ENCODE peak calls at places on chromosomes 13 and 19, in ten cellular contexts. One of them, this sample, is unnamed.

GRCh38 chr13:27005556-27005955 is 166.1 kb downstream of the USP12 start:
- DNase-seq in Daoy: peak; percentile 29
- DNase-seq in fibroblast of lung: no peak
- DNase-seq in nephron progenitor cell: no peak
- DNase-seq in GM03348: no peak
- DNase-seq in CD4-positive, alpha-beta T cell: no peak
- DNase-seq in NCI-H460: no peak
- DNase-seq in GM23338: peak; percentile 22
- DNase-seq in T-helper 9 cell: no peak
- DNase-seq in DMS53: peak; percentile 26
- DNase-seq in this sample: no peak

GRCh38 chr19:31504221-31504620 is 155.0 kb upstream of the TSHZ3 start:
- DNase-seq in Daoy: no peak
- DNase-seq in fibroblast of lung: no peak
- DNase-seq in nephron progenitor cell: no peak
- DNase-seq in GM03348: no peak
- DNase-seq in CD4-positive, alpha-beta T cell: no peak
- DNase-seq in NCI-H460: no peak
- DNase-seq in GM23338: no peak
- DNase-seq in T-helper 9 cell: no peak
- DNase-seq in DMS53: no peak
- DNase-seq in this sample: no peak

GRCh38 chr19:53467138-53467502 is 413 bp upstream of the ZNF813 start:
- DNase-seq in Daoy: no peak
- DNase-seq in fibroblast of lung: no peak
- DNase-seq in nephron progenitor cell: peak; percentile 52
- DNase-seq in GM03348: peak; percentile 23
- DNase-seq in CD4-positive, alpha-beta T cell: no peak
- DNase-seq in NCI-H460: no peak
- DNase-seq in GM23338: no peak
- DNase-seq in T-helper 9 cell: peak; percentile 2
- DNase-seq in DMS53: peak; percentile 72
- DNase-seq in this sample: no peak

GRCh38 chr19:38655148-38655824 is 7.8 kb downstream of the ACTN4 start:
- DNase-seq in Daoy: peak; percentile 44
- DNase-seq in fibroblast of lung: no peak
- DNase-seq in nephron progenitor cell: no peak
- DNase-seq in GM03348: no peak
- DNase-seq in CD4-positive, alpha-beta T cell: no peak
- DNase-seq in NCI-H460: no peak
- DNase-seq in GM23338: no peak
- DNase-seq in T-helper 9 cell: no peak
- DNase-seq in DMS53: no peak
- DNase-seq in this sample: no peak

GRCh38 chr19:34154401-34154800 is 17.9 kb upstream of the LSM14A start:
- DNase-seq in Daoy: no peak
- DNase-seq in fibroblast of lung: no peak
- DNase-seq in nephron progenitor cell: no peak
- DNase-seq in GM03348: no peak
- DNase-seq in CD4-positive, alpha-beta T cell: no peak
- DNase-seq in NCI-H460: no peak
- DNase-seq in GM23338: no peak
- DNase-seq in T-helper 9 cell: no peak
- DNase-seq in DMS53: no peak
- DNase-seq in this sample: no peak

GRCh38 chr13:113776231-113777125 is 17.5 kb downstream of the TMEM255B start:
- DNase-seq in Daoy: no peak
- DNase-seq in fibroblast of lung: no peak
- DNase-seq in nephron progenitor cell: no peak
- DNase-seq in GM03348: no peak
- DNase-seq in CD4-positive, alpha-beta T cell: no peak
- DNase-seq in NCI-H460: no peak
- DNase-seq in GM23338: no peak
- DNase-seq in T-helper 9 cell: no peak
- DNase-seq in DMS53: peak; percentile 90
- DNase-seq in this sample: no peak

GRCh38 chr19:13585512-13585911 is 79.2 kb upstream of the CACNA1A start:
- DNase-seq in Daoy: no peak
- DNase-seq in fibroblast of lung: no peak
- DNase-seq in nephron progenitor cell: no peak
- DNase-seq in GM03348: no peak
- DNase-seq in CD4-positive, alpha-beta T cell: no peak
- DNase-seq in NCI-H460: no peak
- DNase-seq in GM23338: no peak
- DNase-seq in T-helper 9 cell: no peak
- DNase-seq in DMS53: no peak
- DNase-seq in this sample: no peak

GRCh38 chr19:19146000-19146608 is 7.8 kb upstream of the TMEM161A start:
- DNase-seq in Daoy: peak; percentile 78
- DNase-seq in fibroblast of lung: peak; percentile 49
- DNase-seq in nephron progenitor cell: peak; percentile 94
- DNase-seq in GM03348: peak; percentile 90
- DNase-seq in CD4-positive, alpha-beta T cell: peak; percentile 72
- DNase-seq in NCI-H460: peak; percentile 44
- DNase-seq in GM23338: peak; percentile 89
- DNase-seq in T-helper 9 cell: peak; percentile 89
- DNase-seq in DMS53: peak; percentile 68
- DNase-seq in this sample: peak; percentile 49

GRCh38 chr19:44757735-44758505 is 9.4 kb downstream of the BCL3 start:
- DNase-seq in Daoy: no peak
- DNase-seq in fibroblast of lung: peak; percentile 76
- DNase-seq in nephron progenitor cell: peak; percentile 77
- DNase-seq in GM03348: no peak
- DNase-seq in CD4-positive, alpha-beta T cell: no peak
- DNase-seq in NCI-H460: no peak
- DNase-seq in GM23338: peak; percentile 82
- DNase-seq in T-helper 9 cell: no peak
- DNase-seq in DMS53: no peak
- DNase-seq in this sample: peak; percentile 66

GRCh38 chr19:10687518-10688288 is 13.5 kb upstream of the QTRT1 start:
- DNase-seq in Daoy: no peak
- DNase-seq in fibroblast of lung: no peak
- DNase-seq in nephron progenitor cell: no peak
- DNase-seq in GM03348: no peak
- DNase-seq in CD4-positive, alpha-beta T cell: no peak
- DNase-seq in NCI-H460: no peak
- DNase-seq in GM23338: no peak
- DNase-seq in T-helper 9 cell: no peak
- DNase-seq in DMS53: no peak
- DNase-seq in this sample: no peak

GRCh38 chr13:114275309-114275708 is 6.1 kb upstream of the UPF3A start:
- DNase-seq in Daoy: no peak
- DNase-seq in fibroblast of lung: no peak
- DNase-seq in nephron progenitor cell: no peak
- DNase-seq in GM03348: no peak
- DNase-seq in CD4-positive, alpha-beta T cell: no peak
- DNase-seq in NCI-H460: no peak
- DNase-seq in GM23338: no peak
- DNase-seq in T-helper 9 cell: no peak
- DNase-seq in DMS53: no peak
- DNase-seq in this sample: no peak

GRCh38 chr19:46303702-46304397 is 7.0 kb downstream of the HIF3A start:
- DNase-seq in Daoy: peak; percentile 17
- DNase-seq in fibroblast of lung: peak; percentile 74
- DNase-seq in nephron progenitor cell: peak; percentile 95
- DNase-seq in GM03348: no peak
- DNase-seq in CD4-positive, alpha-beta T cell: no peak
- DNase-seq in NCI-H460: no peak
- DNase-seq in GM23338: peak; percentile 100
- DNase-seq in T-helper 9 cell: no peak
- DNase-seq in DMS53: peak; percentile 58
- DNase-seq in this sample: peak; percentile 53

GRCh38 chr19:48487544-48487943 is 18.4 kb downstream of the CYTH2 start:
- DNase-seq in Daoy: no peak
- DNase-seq in fibroblast of lung: no peak
- DNase-seq in nephron progenitor cell: no peak
- DNase-seq in GM03348: no peak
- DNase-seq in CD4-positive, alpha-beta T cell: no peak
- DNase-seq in NCI-H460: no peak
- DNase-seq in GM23338: no peak
- DNase-seq in T-helper 9 cell: no peak
- DNase-seq in DMS53: no peak
- DNase-seq in this sample: no peak

GRCh38 chr19:8357007-8357521 is 6.9 kb upstream of the ANGPTL4 start:
- DNase-seq in Daoy: no peak
- DNase-seq in fibroblast of lung: no peak
- DNase-seq in nephron progenitor cell: no peak
- DNase-seq in GM03348: no peak
- DNase-seq in CD4-positive, alpha-beta T cell: no peak
- DNase-seq in NCI-H460: no peak
- DNase-seq in GM23338: no peak
- DNase-seq in T-helper 9 cell: no peak
- DNase-seq in DMS53: peak; percentile 34
- DNase-seq in this sample: no peak